ENCODE peak calls at places on chromosomes 6 and 20, in five cellular contexts. M is A549, Z is HepG2, G is K562, C is GM23338. E is an unnamed sample.

GRCh38 chr6:113809818-113810217 is 47.3 kb upstream of the MARCKS start:
- DNase-seq in M (no peak), Z (no peak), G (no peak), C (no peak), E (peak)

GRCh38 chr6:128271011-128271410 is 249.4 kb downstream of the PTPRK start:
- DNase-seq in M (no peak), Z (no peak), G (no peak), C (no peak), E (no peak)

GRCh38 chr6:168122521-168122920 is 43.5 kb upstream of the FRMD1 start:
- DNase-seq in M (no peak), Z (no peak), G (no peak), C (no peak), E (no peak)

GRCh38 chr20:30489604-30490003 is 767.9 kb upstream of the DEFB115 start:
- DNase-seq in M (no peak), Z (no peak), G (no peak), C (peak), E (no peak)

GRCh38 chr6:4055420-4056041 is 23.4 kb downstream of the FAM217A start:
- DNase-seq in M (peak), Z (peak), G (peak), C (no peak), E (no peak)

GRCh38 chr6:11522819-11523218 is 14.7 kb upstream of the TMEM170B start:
- DNase-seq in M (no peak), Z (no peak), G (no peak), C (no peak), E (no peak)

GRCh38 chr20:49669601-49670189 is 44.0 kb downstream of the B4GALT5 start:
- DNase-seq in M (no peak), Z (no peak), G (no peak), C (no peak), E (peak)

GRCh38 chr6:31165986-31166385 is 4.5 kb downstream of the POU5F1 start:
- DNase-seq in M (no peak), Z (no peak), G (no peak), C (no peak), E (no peak)

GRCh38 chr6:20877008-20877937 is 343.0 kb downstream of the CDKAL1 start:
- DNase-seq in M (peak), Z (peak), G (no peak), C (no peak), E (peak)

GRCh38 chr6:145099713-145100112 is 635.6 kb downstream of the EPM2A start:
- DNase-seq in M (no peak), Z (no peak), G (no peak), C (no peak), E (no peak)

GRCh38 chr6:4133941-4134838 is 1.2 kb downstream of the ECI2 start:
- DNase-seq in M (no peak), Z (peak), G (peak), C (peak), E (no peak)

GRCh38 chr6:144349690-144350132 is 64.6 kb downstream of the UTRN start:
- DNase-seq in M (no peak), Z (peak), G (no peak), C (no peak), E (peak)

GRCh38 chr20:46226602-46227001 is 81.7 kb downstream of the CDH22 start:
- DNase-seq in M (peak), Z (no peak), G (no peak), C (no peak), E (no peak)

GRCh38 chr6:20559924-20560551 is 25.8 kb downstream of the CDKAL1 start:
- DNase-seq in M (no peak), Z (no peak), G (no peak), C (no peak), E (no peak)

GRCh38 chr6:107264357-107264831 is 149.1 kb upstream of the BEND3 start:
- DNase-seq in M (peak), Z (peak), G (no peak), C (no peak), E (no peak)

GRCh38 chr6:101883398-101883975 is 490.0 kb downstream of the GRIK2 start:
- DNase-seq in M (no peak), Z (no peak), G (no peak), C (no peak), E (no peak)

GRCh38 chr20:62220666-62221568 is 839 bp upstream of the HRH3 start:
- DNase-seq in M (no peak), Z (no peak), G (no peak), C (peak), E (no peak)

GRCh38 chr6:132648356-132648755 is 10.6 kb downstream of the TAAR1 start:
- DNase-seq in M (peak), Z (no peak), G (no peak), C (no peak), E (no peak)

GRCh38 chr6:166389119-166389518 is 6.4 kb upstream of the MPC1 start:
- DNase-seq in M (no peak), Z (peak), G (no peak), C (no peak), E (no peak)

GRCh38 chr6:160121981-160122380 is 366 bp downstream of the SLC22A1 start:
- DNase-seq in M (no peak), Z (no peak), G (no peak), C (no peak), E (no peak)

GRCh38 chr20:62805711-62806382 is 1.2 kb downstream of the OGFR start:
- DNase-seq in M (no peak), Z (peak), G (no peak), C (no peak), E (no peak)

GRCh38 chr6:158047120-158047518 is 65.5 kb downstream of the SYNJ2 start:
- DNase-seq in M (no peak), Z (no peak), G (no peak), C (no peak), E (no peak)

GRCh38 chr20:58987790-58988564 is 6.9 kb downstream of the NELFCD start:
- DNase-seq in M (no peak), Z (no peak), G (no peak), C (no peak), E (no peak)

GRCh38 chr6:46129301-46129633 is 522 bp upstream of the ENPP4 start:
- DNase-seq in M (no peak), Z (no peak), G (no peak), C (no peak), E (no peak)

GRCh38 chr20:47315339-47315662 is 41.2 kb downstream of the ZMYND8 start:
- DNase-seq in M (peak), Z (no peak), G (no peak), C (peak), E (no peak)

GRCh38 chr6:23245559-23245958 is 676.2 kb downstream of the HDGFL1 start:
- DNase-seq in M (no peak), Z (no peak), G (no peak), C (no peak), E (no peak)

GRCh38 chr20:37349517-37350491 is 3.9 kb downstream of the SRC start:
- DNase-seq in M (peak), Z (no peak), G (no peak), C (no peak), E (no peak)

GRCh38 chr6:106084106-106084963 is 1.8 kb upstream of the PRDM1 start:
- DNase-seq in M (peak), Z (peak), G (peak), C (peak), E (peak)

DNA sequence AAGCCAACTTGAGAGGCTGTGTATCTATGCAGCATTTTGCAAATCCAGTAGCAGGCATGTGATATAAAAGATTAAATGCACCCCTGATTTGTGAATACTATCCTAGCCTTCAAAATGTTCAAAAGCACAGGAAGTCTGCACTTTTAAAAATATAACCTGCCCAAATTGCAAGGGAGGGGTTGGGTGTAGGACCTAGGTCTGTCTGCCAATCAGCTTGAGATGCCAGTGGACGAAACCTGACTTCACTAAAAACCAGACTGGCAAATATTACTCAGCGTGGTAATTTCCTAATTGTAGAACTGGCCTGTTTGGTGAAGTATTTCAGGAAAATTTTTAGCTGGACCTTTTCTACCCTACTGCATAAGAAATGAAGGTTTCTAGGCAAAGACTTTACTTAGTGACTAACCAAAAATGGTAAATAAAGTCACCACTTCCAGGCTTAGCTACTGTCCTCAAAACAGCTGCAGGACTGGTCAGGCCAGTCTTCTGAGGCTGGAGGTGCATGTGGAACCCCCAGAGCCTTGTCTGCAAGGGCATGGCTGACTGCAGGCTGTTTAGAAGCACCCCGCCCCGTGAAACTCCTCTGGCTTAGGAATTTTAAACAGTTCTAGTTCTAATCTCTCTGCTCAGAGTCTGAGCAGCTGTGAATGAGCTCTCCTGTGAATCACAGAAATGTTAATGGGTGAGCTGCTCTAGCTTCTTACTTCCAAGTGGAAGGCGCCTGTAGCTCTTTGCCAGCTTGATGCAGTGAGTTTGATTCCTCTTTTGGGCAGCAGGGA is 104.4 kb upstream of the ESR1 start:
- DNase-seq in M (no peak), Z (no peak), G (no peak), C (no peak), E (no peak)
- TF ChIP-seq JUNB in M (no peak), Z (no peak), G (no peak), C (no peak), E (peak)

GRCh38 chr6:99233219-99233618 is 116.3 kb downstream of the FAXC start:
- DNase-seq in M (no peak), Z (no peak), G (no peak), C (no peak), E (no peak)
- TF ChIP-seq JUNB in M (no peak), Z (no peak), G (no peak), C (no peak), E (no peak)

DNA sequence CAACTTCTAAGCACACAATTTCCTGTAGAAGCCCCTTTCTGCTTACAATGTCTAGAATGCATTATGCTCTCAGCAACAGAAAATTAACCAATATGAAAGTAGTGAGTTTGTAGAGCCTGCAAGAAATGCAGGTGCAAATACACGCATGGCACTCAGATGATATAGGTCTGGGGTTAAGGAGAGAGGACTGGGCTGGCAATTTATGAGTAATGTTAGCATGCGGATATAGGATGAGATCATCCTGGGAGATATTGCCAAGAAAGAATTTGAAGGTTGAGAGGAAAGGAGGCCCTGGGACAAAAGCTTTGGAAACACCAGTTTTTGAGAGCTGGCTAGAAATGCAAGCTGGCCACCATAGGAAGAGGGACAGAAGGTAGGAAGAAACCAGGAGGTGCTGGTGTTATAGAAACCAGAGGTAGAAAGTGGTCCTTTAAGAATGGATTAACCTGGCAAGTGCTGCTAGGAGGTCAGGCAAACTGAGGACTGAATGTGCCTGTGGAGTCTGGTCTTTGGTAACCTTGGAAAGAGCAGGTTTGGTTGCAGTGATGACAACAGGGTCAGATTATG is 183.2 kb upstream of the MYLIP start:
- DNase-seq in M (peak), Z (no peak), G (no peak), C (no peak), E (no peak)
- TF ChIP-seq JUNB in M (no peak), Z (no peak), G (no peak), C (no peak), E (no peak)

GRCh38 chr6:96522469-96523009 is 933 bp downstream of the UFL1 start:
- DNase-seq in M (peak), Z (peak), G (no peak), C (no peak), E (no peak)
- TF ChIP-seq JUNB in M (no peak), Z (no peak), G (no peak), C (no peak), E (no peak)

DNA sequence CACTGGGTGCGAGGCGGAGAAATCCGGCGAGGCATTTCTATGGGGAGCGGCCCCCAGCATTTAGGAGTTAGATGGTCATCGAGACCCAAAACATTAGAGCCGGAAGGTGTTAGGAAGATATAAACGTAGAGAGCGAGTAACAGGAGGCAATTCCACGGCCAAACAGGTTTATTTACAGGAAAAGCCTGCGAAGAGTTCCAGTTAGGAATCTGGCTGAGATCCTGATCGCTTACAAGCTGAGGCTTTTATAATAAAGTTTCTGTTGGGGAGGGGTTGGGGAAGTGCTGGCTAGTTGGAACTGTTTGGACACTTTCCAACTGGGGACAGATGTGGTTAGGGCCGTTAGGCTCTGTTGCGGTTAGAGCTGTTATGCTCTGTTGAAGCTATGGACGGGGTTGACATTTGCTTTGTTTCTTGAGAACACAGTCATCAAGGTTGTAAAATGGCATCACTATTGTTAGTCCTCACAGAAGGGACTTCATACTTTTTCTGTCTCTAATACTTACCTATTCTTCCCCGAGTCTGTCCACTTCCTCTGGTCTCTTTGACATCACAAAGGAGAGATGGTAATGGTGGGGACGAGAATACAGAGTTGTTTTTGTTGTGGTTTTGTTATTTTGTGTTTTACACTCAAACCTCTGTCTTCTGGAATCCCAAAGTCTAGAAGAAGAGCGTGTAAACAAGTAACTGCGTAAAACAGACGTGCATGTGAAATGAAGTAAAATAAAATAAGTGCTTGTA is 506 bp upstream of the ZSCAN31 start:
- DNase-seq in M (no peak), Z (peak), G (peak), C (no peak), E (peak)
- TF ChIP-seq JUNB in M (no peak), Z (no peak), G (peak), C (no peak), E (peak)

GRCh38 chr20:56783826-56784225 is 154.7 kb downstream of the TFAP2C start:
- DNase-seq in M (peak), Z (no peak), G (no peak), C (no peak), E (no peak)

GRCh38 chr20:56786503-56786902 is 157.4 kb downstream of the TFAP2C start:
- DNase-seq in M (peak), Z (no peak), G (no peak), C (no peak), E (no peak)

GRCh38 chr20:56793916-56794315 is 164.8 kb downstream of the TFAP2C start:
- DNase-seq in M (no peak), Z (no peak), G (no peak), C (no peak), E (no peak)

GRCh38 chr20:56788671-56789610 is 159.8 kb downstream of the TFAP2C start:
- DNase-seq in M (peak), Z (no peak), G (no peak), C (peak), E (no peak)

GRCh38 chr20:56788041-56788670 is 159.1 kb downstream of the TFAP2C start:
- DNase-seq in M (peak), Z (peak), G (no peak), C (no peak), E (no peak)
- TF ChIP-seq JUNB in M (peak), Z (peak), G (no peak), C (no peak), E (no peak)

DNA sequence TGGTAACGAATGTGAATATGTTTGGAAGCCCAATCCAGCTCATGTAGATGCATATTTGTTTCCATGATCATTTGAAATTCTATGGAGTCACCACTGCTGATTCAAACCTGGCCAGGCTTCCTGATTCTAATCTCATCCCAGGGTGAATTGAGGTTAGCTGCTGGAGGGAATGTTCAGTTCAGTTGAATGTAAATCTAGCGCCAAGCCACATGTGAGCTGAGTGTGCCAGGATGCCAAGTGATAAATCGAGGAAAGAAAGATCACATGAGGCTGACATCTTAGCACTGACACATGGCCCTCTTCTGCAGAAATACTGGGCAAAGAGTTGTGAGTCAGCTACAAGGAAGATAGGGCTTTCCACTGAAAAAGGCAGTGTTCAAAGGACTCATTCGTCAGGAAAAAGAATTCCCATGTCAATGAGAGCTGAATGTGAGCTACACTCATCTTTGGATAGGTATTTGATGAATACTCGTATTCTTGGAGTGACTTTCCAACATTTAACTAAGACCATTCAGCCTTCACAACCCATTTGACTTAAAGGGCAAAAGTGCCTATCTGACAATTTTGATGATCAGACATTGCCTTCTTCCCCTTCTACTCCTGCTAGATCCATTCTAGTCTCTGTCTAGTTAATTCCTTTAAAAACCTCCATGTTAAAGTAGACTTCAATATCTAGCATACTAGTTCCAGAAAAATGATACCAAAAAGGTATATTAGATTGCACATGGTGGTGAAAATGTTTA is 172.1 kb downstream of the MTFR2 start:
- DNase-seq in M (no peak), Z (no peak), G (no peak), C (no peak), E (no peak)
- TF ChIP-seq JUNB in M (no peak), Z (no peak), G (no peak), C (no peak), E (no peak)

GRCh38 chr20:2757001-2757400 is 43.4 kb downstream of the CPXM1 start:
- DNase-seq in M (no peak), Z (no peak), G (no peak), C (no peak), E (no peak)

GRCh38 chr20:2759603-2760360 is 40.6 kb downstream of the CPXM1 start:
- DNase-seq in M (no peak), Z (no peak), G (no peak), C (no peak), E (no peak)

GRCh38 chr20:2760381-2761305 is 39.8 kb downstream of the CPXM1 start:
- DNase-seq in M (no peak), Z (no peak), G (no peak), C (no peak), E (no peak)

GRCh38 chr20:2757969-2758368 is 42.5 kb downstream of the CPXM1 start:
- DNase-seq in M (no peak), Z (no peak), G (no peak), C (no peak), E (no peak)

DNA sequence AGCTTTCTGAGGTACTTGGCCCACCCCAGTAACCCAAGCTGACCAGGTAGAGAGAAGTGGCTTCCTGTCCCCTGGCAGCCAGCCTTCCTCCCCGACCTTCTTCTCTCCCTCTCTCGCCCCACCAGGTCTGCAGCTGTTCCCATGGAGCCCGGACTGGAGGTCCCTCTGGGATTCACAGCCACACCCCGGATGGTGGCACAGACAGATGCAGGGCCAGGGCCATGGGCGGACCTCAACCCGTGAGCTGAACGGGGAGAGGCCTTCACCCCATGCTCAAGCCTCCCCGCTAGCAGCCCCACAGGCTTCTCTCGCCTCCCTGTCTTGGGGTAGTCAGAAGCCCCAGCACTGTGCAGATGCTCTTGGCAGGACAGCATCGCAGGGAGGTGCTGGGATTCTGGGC is 41.3 kb downstream of the CPXM1 start:
- DNase-seq in M (no peak), Z (no peak), G (no peak), C (no peak), E (no peak)
- TF ChIP-seq JUNB in M (no peak), Z (no peak), G (no peak), C (no peak), E (no peak)

GRCh38 chr6:140729521-140729920 is 1355.1 kb upstream of the CITED2 start:
- DNase-seq in M (no peak), Z (no peak), G (no peak), C (no peak), E (no peak)
- TF ChIP-seq JUNB in M (no peak), Z (no peak), G (no peak), C (no peak), E (no peak)

E was measured in GM12878.